ENCODE peak calls at places on chromosomes 12 and 14, in six cellular contexts. W is uterus, S is GM18507, E is islet precursor cell, A is dorsolateral prefrontal cortex, Q is A549. C is an unnamed sample.
A peak's percentile ranks its signal among the peaks of the same experiment; 100 is the strongest.

GRCh38 chr14:45757655-45758054 is 504.7 kb upstream of the MIS18BP1 start:
- DNase-seq in E (no peak), A (no peak), W (no peak), S (no peak), Q (no peak), C (no peak)

GRCh38 chr12:4505381-4505986 is 33.2 kb upstream of the RAD51AP1 start:
- DNase-seq in Q (no peak), E (no peak), S (no peak), W (no peak), A (no peak), C (no peak)

GRCh38 chr12:78703820-78704525 is 160.6 kb upstream of the SYT1 start:
- DNase-seq in W (no peak), S (no peak), A (no peak), E (no peak), Q (peak; percentile 78), C (no peak)

GRCh38 chr14:64891173-64891838 is 11.6 kb upstream of the SPTB start:
- DNase-seq in S (no peak), E (no peak), W (no peak), A (no peak), Q (no peak), C (no peak)

GRCh38 chr14:41548666-41549065 is 58.0 kb upstream of the LRFN5 start:
- DNase-seq in Q (no peak), A (no peak), S (no peak), E (no peak), W (no peak), C (no peak)

GRCh38 chr14:96979611-96980074 is 182.5 kb downstream of the VRK1 start:
- DNase-seq in S (no peak), E (no peak), Q (no peak), A (no peak), W (no peak), C (no peak)

GRCh38 chr12:58424735-58425379 is 483.5 kb downstream of the ATP23 start:
- DNase-seq in E (no peak), W (no peak), Q (no peak), A (no peak), S (no peak), C (no peak)

GRCh38 chr12:127306604-127307215 is 960.3 kb upstream of the TMEM132C start:
- DNase-seq in A (no peak), E (no peak), W (no peak), S (no peak), Q (no peak), C (no peak)

GRCh38 chr14:75088566-75089373 is 19.3 kb downstream of the ZC2HC1C start:
- DNase-seq in E (peak; percentile 67), W (peak; percentile 54), S (no peak), A (no peak), Q (peak; percentile 63), C (peak; percentile 51)

GRCh38 chr12:57332646-57333312 is 81.8 kb upstream of the STAC3 start:
- DNase-seq in W (no peak), Q (no peak), E (no peak), S (no peak), A (no peak), C (no peak)

GRCh38 chr12:117526756-117527479 is 165.5 kb upstream of the NOS1 start:
- DNase-seq in S (no peak), W (no peak), A (no peak), E (no peak), Q (no peak), C (no peak)

GRCh38 chr12:126430921-126431320 is 1365.7 kb downstream of the AACS start:
- DNase-seq in A (no peak), E (no peak), S (no peak), W (no peak), Q (no peak), C (no peak)

GRCh38 chr14:64465856-64466554 is 706 bp downstream of the AKAP5 start:
- DNase-seq in E (peak; percentile 81), Q (peak; percentile 31), A (no peak), S (no peak), W (peak; percentile 65), C (no peak)

GRCh38 chr12:45944771-45945170 is 45.6 kb downstream of the SCAF11 start:
- DNase-seq in Q (no peak), W (no peak), E (no peak), S (no peak), A (no peak), C (no peak)

GRCh38 chr12:76028649-76029277 is 2.8 kb downstream of the PHLDA1 start:
- DNase-seq in S (no peak), A (no peak), E (no peak), W (no peak), Q (no peak), C (no peak)

GRCh38 chr12:122282066-122282465 is 15.8 kb upstream of the VPS33A start:
- DNase-seq in A (no peak), E (peak; percentile 35), S (no peak), W (no peak), Q (peak; percentile 29), C (no peak)

GRCh38 chr12:129520736-129521135 is 383.1 kb downstream of the TMEM132D start:
- DNase-seq in A (no peak), S (no peak), W (no peak), Q (no peak), E (no peak), C (no peak)

GRCh38 chr14:49972840-49973239 is 80.0 kb downstream of the ARF6 start:
- DNase-seq in Q (peak; percentile 88), A (no peak), W (peak; percentile 54), S (no peak), E (no peak), C (peak; percentile 56)

GRCh38 chr14:75634848-75635247 is 25.8 kb downstream of the ERG28 start:
- DNase-seq in E (peak; percentile 78), S (no peak), Q (no peak), W (no peak), A (no peak), C (no peak)

GRCh38 chr12:80413462-80413861 is 30.6 kb upstream of the PTPRQ start:
- DNase-seq in A (no peak), E (no peak), W (no peak), Q (peak; percentile 29), S (no peak), C (no peak)

GRCh38 chr14:37060496-37061260 is 111.7 kb downstream of the SLC25A21 start:
- DNase-seq in W (no peak), A (no peak), E (no peak), Q (no peak), S (no peak), C (no peak)

GRCh38 chr14:93944348-93945069 is 17.4 kb downstream of the FAM181A start:
- DNase-seq in W (no peak), Q (no peak), A (no peak), S (no peak), E (no peak), C (no peak)

GRCh38 chr14:76546426-76547221 is 170.7 kb downstream of the ESRRB start:
- DNase-seq in W (no peak), Q (peak; percentile 50), E (peak; percentile 84), A (no peak), S (no peak), C (no peak)

GRCh38 chr14:74575507-74575906 is 36.5 kb downstream of the LTBP2 start:
- DNase-seq in E (no peak), Q (no peak), A (no peak), S (no peak), W (no peak), C (no peak)

GRCh38 chr14:52936437-52936836 is 14.4 kb downstream of the FERMT2 start:
- DNase-seq in S (no peak), E (no peak), Q (no peak), W (no peak), A (no peak), C (no peak)

GRCh38 chr14:31510222-31510621 is 22.4 kb upstream of the GPR33 start:
- DNase-seq in S (no peak), A (no peak), E (no peak), Q (peak; percentile 16), W (no peak), C (no peak)

GRCh38 chr12:86331457-86331856 is 75.3 kb upstream of the MGAT4C start:
- DNase-seq in A (no peak), S (no peak), W (no peak), Q (no peak), E (peak; percentile 86), C (no peak)

GRCh38 chr12:56143870-56144269 is 8.5 kb upstream of the MYL6B start:
- DNase-seq in A (no peak), E (no peak), Q (no peak), S (no peak), W (no peak), C (no peak)

GRCh38 chr14:59425322-59425945 is 39.7 kb downstream of the GPR135 start:
- DNase-seq in A (no peak), E (no peak), W (no peak), Q (no peak), S (no peak), C (no peak)

GRCh38 chr12:5435161-5435560 is 3.3 kb downstream of the NTF3 start:
- DNase-seq in Q (no peak), W (no peak), S (no peak), A (no peak), E (no peak), C (no peak)

GRCh38 chr14:35285991-35286564 is 6.1 kb upstream of the PSMA6 start:
- DNase-seq in W (no peak), E (no peak), S (no peak), A (no peak), Q (no peak), C (no peak)

GRCh38 chr14:61570188-61570960 is 124.9 kb upstream of the HIF1A start:
- DNase-seq in W (no peak), A (no peak), Q (no peak), S (no peak), E (peak; percentile 79), C (no peak)

GRCh38 chr14:91413547-91414474 is 3.8 kb downstream of the CCDC88C start:
- DNase-seq in S (no peak), E (peak; percentile 84), A (no peak), W (no peak), Q (no peak), C (no peak)

GRCh38 chr12:11885261-11886038 is 185.3 kb upstream of the BCL2L14 start:
- DNase-seq in S (no peak), A (no peak), Q (peak; percentile 80), E (peak; percentile 98), W (no peak), C (no peak)

GRCh38 chr12:124992874-124993567 is 424 bp upstream of the BRI3BP start:
- DNase-seq in Q (peak; percentile 97), E (peak; percentile 95), S (peak; percentile 47), W (no peak), A (peak; percentile 54), C (no peak)

GRCh38 chr12:80291108-80291754 is 152.8 kb upstream of the PTPRQ start:
- DNase-seq in E (no peak), W (no peak), S (no peak), Q (no peak), A (no peak), C (no peak)

GRCh38 chr12:65300679-65301349 is 22.3 kb downstream of the MSRB3 start:
- DNase-seq in Q (peak; percentile 56), E (peak; percentile 74), A (no peak), W (no peak), S (no peak), C (no peak)

GRCh38 chr12:105922670-105923102 is 216.1 kb downstream of the NUAK1 start:
- DNase-seq in Q (peak; percentile 76), W (no peak), A (no peak), S (no peak), E (no peak), C (no peak)

GRCh38 chr14:92902726-92903125 is 20.2 kb upstream of the CHGA start:
- DNase-seq in A (no peak), W (no peak), E (no peak), Q (no peak), S (no peak), C (no peak)

C was measured in tibial artery.